ENCODE peak calls at places on chromosomes 12 and 14, in four cellular contexts. A, T, G and R are unnamed samples.

GRCh38 chr14:24376448-24377070 is 8.6 kb downstream of the NFATC4 start:
- DNase-seq in A (no peak), T (no peak), G (no peak), R (no peak)

GRCh38 chr12:95060951-95061350 is 12.5 kb downstream of the NR2C1 start:
- DNase-seq in A (no peak), T (no peak), G (no peak), R (no peak)

GRCh38 chr12:6767592-6768384 is 1.6 kb downstream of the PTMS start:
- DNase-seq in A (peak), T (no peak), G (no peak), R (peak)

GRCh38 chr12:28191690-28192089 is 1.4 kb downstream of the CCDC91 start:
- DNase-seq in A (peak), T (peak), G (no peak), R (peak)

GRCh38 chr12:79618848-79619404 is 71.8 kb downstream of the PAWR start:
- DNase-seq in A (peak), T (no peak), G (no peak), R (no peak)

GRCh38 chr12:55700255-55701018 is 7.3 kb downstream of the ITGA7 start:
- DNase-seq in A (no peak), T (no peak), G (no peak), R (no peak)

GRCh38 chr14:78170203-78170602 is at the start of gene NRXN3:
- DNase-seq in A (peak), T (peak), G (no peak), R (no peak)

GRCh38 chr14:96741151-96741977 is 55.8 kb upstream of the VRK1 start:
- DNase-seq in A (peak), T (peak), G (no peak), R (peak)

GRCh38 chr14:87149583-87150354 is 843.2 kb downstream of the GALC start:
- DNase-seq in A (peak), T (no peak), G (no peak), R (no peak)

GRCh38 chr14:70641548-70642312 is at the start of gene TTC9:
- DNase-seq in A (no peak), T (peak), G (no peak), R (no peak)

GRCh38 chr14:36582011-36582873 is at the start of gene NKX2-8:
- DNase-seq in A (no peak), T (no peak), G (no peak), R (no peak)

GRCh38 chr14:101353422-101353821 is 207.9 kb upstream of the DIO3 start:
- DNase-seq in A (no peak), T (no peak), G (no peak), R (no peak)